ENCODE peak calls at places on chromosomes 1 and 21, in six cellular contexts. One of them, this sample, is unnamed.

GRCh38 chr1:218945050-218945449 is 228.6 kb upstream of the LYPLAL1 start:
- DNase-seq in aorta: no peak
- DNase-seq in fibroblast of gingiva: peak
- DNase-seq in hypothalamus: no peak
- DNase-seq in GM20000: no peak
- DNase-seq in choroid plexus epithelial cell: peak
- DNase-seq in this sample: no peak

GRCh38 chr1:63326473-63327380 is 4.4 kb downstream of the FOXD3 start:
- DNase-seq in fibroblast of gingiva: no peak
- DNase-seq in choroid plexus epithelial cell: no peak
- DNase-seq in GM20000: peak
- DNase-seq in aorta: no peak
- DNase-seq in hypothalamus: no peak
- DNase-seq in this sample: no peak

GRCh38 chr1:113903496-113904291 is 905 bp downstream of the AP4B1 start:
- DNase-seq in aorta: no peak
- DNase-seq in GM20000: no peak
- DNase-seq in choroid plexus epithelial cell: no peak
- DNase-seq in hypothalamus: no peak
- DNase-seq in fibroblast of gingiva: no peak
- DNase-seq in this sample: no peak

GRCh38 chr1:19070891-19071621 is 114.6 kb upstream of the IFFO2 start:
- DNase-seq in GM20000: no peak
- DNase-seq in hypothalamus: no peak
- DNase-seq in aorta: no peak
- DNase-seq in choroid plexus epithelial cell: no peak
- DNase-seq in fibroblast of gingiva: no peak
- DNase-seq in this sample: no peak

GRCh38 chr1:196309386-196309785 is 298.9 kb downstream of the KCNT2 start:
- DNase-seq in GM20000: no peak
- DNase-seq in aorta: no peak
- DNase-seq in choroid plexus epithelial cell: peak
- DNase-seq in fibroblast of gingiva: peak
- DNase-seq in hypothalamus: no peak
- DNase-seq in this sample: no peak

GRCh38 chr21:33800753-33801423 is 114.7 kb downstream of the ATP5PO start:
- DNase-seq in hypothalamus: no peak
- DNase-seq in fibroblast of gingiva: no peak
- DNase-seq in GM20000: no peak
- DNase-seq in aorta: no peak
- DNase-seq in choroid plexus epithelial cell: no peak
- DNase-seq in this sample: no peak

GRCh38 chr1:111559736-111560279 is 56.4 kb upstream of the ADORA3 start:
- DNase-seq in choroid plexus epithelial cell: peak
- DNase-seq in hypothalamus: no peak
- DNase-seq in fibroblast of gingiva: no peak
- DNase-seq in GM20000: no peak
- DNase-seq in aorta: no peak
- DNase-seq in this sample: no peak

GRCh38 chr1:242447682-242448081 is 76.8 kb downstream of the PLD5 start:
- DNase-seq in hypothalamus: no peak
- DNase-seq in GM20000: no peak
- DNase-seq in choroid plexus epithelial cell: no peak
- DNase-seq in aorta: no peak
- DNase-seq in fibroblast of gingiva: no peak
- DNase-seq in this sample: no peak

GRCh38 chr1:36384542-36385409 is 948 bp downstream of the STK40 start:
- DNase-seq in GM20000: peak
- DNase-seq in choroid plexus epithelial cell: peak
- DNase-seq in aorta: peak
- DNase-seq in fibroblast of gingiva: no peak
- DNase-seq in hypothalamus: peak
- DNase-seq in this sample: no peak

GRCh38 chr1:54125671-54126070 is 27.1 kb downstream of the CDCP2 start:
- DNase-seq in choroid plexus epithelial cell: peak
- DNase-seq in hypothalamus: peak
- DNase-seq in GM20000: no peak
- DNase-seq in fibroblast of gingiva: no peak
- DNase-seq in aorta: no peak
- DNase-seq in this sample: no peak

GRCh38 chr1:212752256-212752933 is 39.2 kb downstream of the NSL1 start:
- DNase-seq in GM20000: no peak
- DNase-seq in choroid plexus epithelial cell: peak
- DNase-seq in hypothalamus: no peak
- DNase-seq in fibroblast of gingiva: peak
- DNase-seq in aorta: no peak
- DNase-seq in this sample: no peak

GRCh38 chr1:207028884-207029283 is 3.7 kb downstream of the C1orf116 start:
- DNase-seq in aorta: no peak
- DNase-seq in choroid plexus epithelial cell: no peak
- DNase-seq in fibroblast of gingiva: no peak
- DNase-seq in hypothalamus: no peak
- DNase-seq in GM20000: no peak
- DNase-seq in this sample: no peak

GRCh38 chr1:203304919-203305808 is at the start of gene BTG2:
- DNase-seq in GM20000: peak
- DNase-seq in hypothalamus: peak
- DNase-seq in choroid plexus epithelial cell: peak
- DNase-seq in aorta: peak
- DNase-seq in fibroblast of gingiva: peak
- DNase-seq in this sample: peak

GRCh38 chr1:55049914-55050278 is 10.5 kb downstream of the PCSK9 start:
- DNase-seq in GM20000: no peak
- DNase-seq in fibroblast of gingiva: no peak
- DNase-seq in aorta: no peak
- DNase-seq in hypothalamus: no peak
- DNase-seq in choroid plexus epithelial cell: peak
- DNase-seq in this sample: no peak

GRCh38 chr1:31760422-31760900 is 3.7 kb downstream of the ADGRB2 start:
- DNase-seq in GM20000: no peak
- DNase-seq in choroid plexus epithelial cell: no peak
- DNase-seq in fibroblast of gingiva: no peak
- DNase-seq in hypothalamus: no peak
- DNase-seq in aorta: no peak
- DNase-seq in this sample: no peak

This sample was measured in GM10248.